ENCODE peak calls at places on chromosome 11, in eight cellular contexts. One of them, this sample, is unnamed.

GRCh38 chr11:57622263-57622662 is 24.8 kb downstream of the SERPING1 start:
- DNase-seq in CD4-positive, CD25-positive, alpha-beta regulatory T cell: no peak
- DNase-seq in skeletal muscle cell: no peak
- DNase-seq in body of pancreas: no peak
- DNase-seq in GDM1: no peak
- DNase-seq in foreskin fibroblast: no peak
- DNase-seq in DMS 273 treated with DMSO at 0.1 percent for 48 hours: no peak
- DNase-seq in stimulated activated CD8-positive, alpha-beta memory T cell treated with anti-CD3 and anti-CD28 coated beads, Interleukin-15, amount 100 ng/mL, for 1 hour: no peak
- DNase-seq in this sample: no peak

GRCh38 chr11:106997241-106997640 is 21.0 kb downstream of the GUCY1A2 start:
- DNase-seq in stimulated activated CD8-positive, alpha-beta memory T cell treated with anti-CD3 and anti-CD28 coated beads, Interleukin-15, amount 100 ng/mL, for 1 hour: no peak
- DNase-seq in body of pancreas: no peak
- DNase-seq in skeletal muscle cell: no peak
- DNase-seq in foreskin fibroblast: no peak
- DNase-seq in GDM1: no peak
- DNase-seq in DMS 273 treated with DMSO at 0.1 percent for 48 hours: no peak
- DNase-seq in CD4-positive, CD25-positive, alpha-beta regulatory T cell: no peak
- DNase-seq in this sample: no peak

GRCh38 chr11:134374171-134374570 is 37.9 kb downstream of the B3GAT1 start:
- DNase-seq in GDM1: no peak
- DNase-seq in body of pancreas: no peak
- DNase-seq in CD4-positive, CD25-positive, alpha-beta regulatory T cell: no peak
- DNase-seq in skeletal muscle cell: no peak
- DNase-seq in DMS 273 treated with DMSO at 0.1 percent for 48 hours: no peak
- DNase-seq in foreskin fibroblast: no peak
- DNase-seq in stimulated activated CD8-positive, alpha-beta memory T cell treated with anti-CD3 and anti-CD28 coated beads, Interleukin-15, amount 100 ng/mL, for 1 hour: no peak
- DNase-seq in this sample: no peak

GRCh38 chr11:75492181-75492820 is 33.4 kb downstream of the GDPD5 start:
- DNase-seq in foreskin fibroblast: no peak
- DNase-seq in DMS 273 treated with DMSO at 0.1 percent for 48 hours: no peak
- DNase-seq in CD4-positive, CD25-positive, alpha-beta regulatory T cell: peak; percentile 33
- DNase-seq in GDM1: peak; percentile 55
- DNase-seq in skeletal muscle cell: no peak
- DNase-seq in body of pancreas: no peak
- DNase-seq in stimulated activated CD8-positive, alpha-beta memory T cell treated with anti-CD3 and anti-CD28 coated beads, Interleukin-15, amount 100 ng/mL, for 1 hour: peak; percentile 30
- DNase-seq in this sample: no peak

GRCh38 chr11:102476812-102477211 is 24.2 kb upstream of the TMEM123 start:
- DNase-seq in GDM1: no peak
- DNase-seq in body of pancreas: peak; percentile 83
- DNase-seq in DMS 273 treated with DMSO at 0.1 percent for 48 hours: no peak
- DNase-seq in skeletal muscle cell: no peak
- DNase-seq in CD4-positive, CD25-positive, alpha-beta regulatory T cell: no peak
- DNase-seq in stimulated activated CD8-positive, alpha-beta memory T cell treated with anti-CD3 and anti-CD28 coated beads, Interleukin-15, amount 100 ng/mL, for 1 hour: no peak
- DNase-seq in foreskin fibroblast: no peak
- DNase-seq in this sample: no peak

GRCh38 chr11:70111269-70112016 is 33.3 kb downstream of the ANO1 start:
- DNase-seq in stimulated activated CD8-positive, alpha-beta memory T cell treated with anti-CD3 and anti-CD28 coated beads, Interleukin-15, amount 100 ng/mL, for 1 hour: no peak
- DNase-seq in foreskin fibroblast: no peak
- DNase-seq in body of pancreas: peak; percentile 73
- DNase-seq in skeletal muscle cell: no peak
- DNase-seq in DMS 273 treated with DMSO at 0.1 percent for 48 hours: no peak
- DNase-seq in GDM1: no peak
- DNase-seq in CD4-positive, CD25-positive, alpha-beta regulatory T cell: no peak
- DNase-seq in this sample: no peak

GRCh38 chr11:35649984-35650383 is 12.6 kb upstream of the TRIM44 start:
- DNase-seq in GDM1: no peak
- DNase-seq in foreskin fibroblast: peak; percentile 35
- DNase-seq in body of pancreas: no peak
- DNase-seq in DMS 273 treated with DMSO at 0.1 percent for 48 hours: no peak
- DNase-seq in stimulated activated CD8-positive, alpha-beta memory T cell treated with anti-CD3 and anti-CD28 coated beads, Interleukin-15, amount 100 ng/mL, for 1 hour: no peak
- DNase-seq in CD4-positive, CD25-positive, alpha-beta regulatory T cell: no peak
- DNase-seq in skeletal muscle cell: no peak
- DNase-seq in this sample: no peak

GRCh38 chr11:134024420-134025085 is 44.3 kb upstream of the JAM3 start:
- DNase-seq in DMS 273 treated with DMSO at 0.1 percent for 48 hours: no peak
- DNase-seq in foreskin fibroblast: peak; percentile 44
- DNase-seq in body of pancreas: no peak
- DNase-seq in stimulated activated CD8-positive, alpha-beta memory T cell treated with anti-CD3 and anti-CD28 coated beads, Interleukin-15, amount 100 ng/mL, for 1 hour: no peak
- DNase-seq in CD4-positive, CD25-positive, alpha-beta regulatory T cell: no peak
- DNase-seq in GDM1: no peak
- DNase-seq in skeletal muscle cell: no peak
- DNase-seq in this sample: no peak

GRCh38 chr11:628056-628455 is 1.1 kb upstream of the SCT start:
- DNase-seq in GDM1: no peak
- DNase-seq in DMS 273 treated with DMSO at 0.1 percent for 48 hours: no peak
- DNase-seq in skeletal muscle cell: no peak
- DNase-seq in CD4-positive, CD25-positive, alpha-beta regulatory T cell: no peak
- DNase-seq in body of pancreas: no peak
- DNase-seq in stimulated activated CD8-positive, alpha-beta memory T cell treated with anti-CD3 and anti-CD28 coated beads, Interleukin-15, amount 100 ng/mL, for 1 hour: no peak
- DNase-seq in foreskin fibroblast: no peak
- DNase-seq in this sample: no peak

GRCh38 chr11:109423860-109424190 is 1.8 kb downstream of the C11orf87 start:
- DNase-seq in skeletal muscle cell: no peak
- DNase-seq in CD4-positive, CD25-positive, alpha-beta regulatory T cell: no peak
- DNase-seq in stimulated activated CD8-positive, alpha-beta memory T cell treated with anti-CD3 and anti-CD28 coated beads, Interleukin-15, amount 100 ng/mL, for 1 hour: no peak
- DNase-seq in GDM1: no peak
- DNase-seq in body of pancreas: no peak
- DNase-seq in DMS 273 treated with DMSO at 0.1 percent for 48 hours: no peak
- DNase-seq in foreskin fibroblast: no peak
- DNase-seq in this sample: no peak

GRCh38 chr11:96136623-96137313 is 206.2 kb downstream of the MAML2 start:
- DNase-seq in CD4-positive, CD25-positive, alpha-beta regulatory T cell: no peak
- DNase-seq in DMS 273 treated with DMSO at 0.1 percent for 48 hours: no peak
- DNase-seq in body of pancreas: no peak
- DNase-seq in GDM1: no peak
- DNase-seq in skeletal muscle cell: no peak
- DNase-seq in foreskin fibroblast: peak; percentile 29
- DNase-seq in stimulated activated CD8-positive, alpha-beta memory T cell treated with anti-CD3 and anti-CD28 coated beads, Interleukin-15, amount 100 ng/mL, for 1 hour: no peak
- DNase-seq in this sample: no peak

This sample was measured in NCI-H1694 treated with DMSO at 0.1 percent for 48 hours.